ENCODE peak calls at places on chromosomes 3 and 15, in seven cellular contexts. One of them, this sample, is unnamed.

GRCh38 chr15:63473007-63473748 is 31.2 kb upstream of the USP3 start:
- DNase-seq in AG09309: no peak
- DNase-seq in epithelial cell of proximal tubule: no peak
- DNase-seq in heart left ventricle: no peak
- DNase-seq in esophagus squamous epithelium: no peak
- DNase-seq in BJ: no peak
- DNase-seq in fibroblast of the aortic adventitia: no peak
- DNase-seq in this sample: no peak

GRCh38 chr3:23900744-23901143 is 16.0 kb downstream of the NKIRAS1 start:
- DNase-seq in AG09309: no peak
- DNase-seq in epithelial cell of proximal tubule: no peak
- DNase-seq in heart left ventricle: no peak
- DNase-seq in esophagus squamous epithelium: no peak
- DNase-seq in BJ: no peak
- DNase-seq in fibroblast of the aortic adventitia: no peak
- DNase-seq in this sample: peak; percentile 58

GRCh38 chr15:71237456-71238188 is 122.4 kb downstream of the THSD4 start:
- DNase-seq in AG09309: peak; percentile 92
- DNase-seq in epithelial cell of proximal tubule: peak; percentile 81
- DNase-seq in heart left ventricle: peak; percentile 93
- DNase-seq in esophagus squamous epithelium: no peak
- DNase-seq in BJ: peak; percentile 63
- DNase-seq in fibroblast of the aortic adventitia: peak; percentile 98
- DNase-seq in this sample: peak; percentile 97

GRCh38 chr15:92091155-92091734 is 237.7 kb downstream of the SLCO3A1 start:
- DNase-seq in AG09309: no peak
- DNase-seq in epithelial cell of proximal tubule: no peak
- DNase-seq in heart left ventricle: peak; percentile 54
- DNase-seq in esophagus squamous epithelium: no peak
- DNase-seq in BJ: no peak
- DNase-seq in fibroblast of the aortic adventitia: no peak
- DNase-seq in this sample: peak; percentile 41

GRCh38 chr15:56468271-56468912 is 3.5 kb upstream of the MNS1 start:
- DNase-seq in AG09309: no peak
- DNase-seq in epithelial cell of proximal tubule: no peak
- DNase-seq in heart left ventricle: no peak
- DNase-seq in esophagus squamous epithelium: no peak
- DNase-seq in BJ: no peak
- DNase-seq in fibroblast of the aortic adventitia: peak; percentile 24
- DNase-seq in this sample: peak; percentile 13

GRCh38 chr3:194276768-194277546 is 74.2 kb downstream of the CPN2 start:
- DNase-seq in AG09309: no peak
- DNase-seq in epithelial cell of proximal tubule: no peak
- DNase-seq in heart left ventricle: peak; percentile 60
- DNase-seq in esophagus squamous epithelium: no peak
- DNase-seq in BJ: no peak
- DNase-seq in fibroblast of the aortic adventitia: peak; percentile 71
- DNase-seq in this sample: peak; percentile 83

GRCh38 chr3:10546887-10547286 is 41.5 kb upstream of the ATP2B2 start:
- DNase-seq in AG09309: no peak
- DNase-seq in epithelial cell of proximal tubule: no peak
- DNase-seq in heart left ventricle: no peak
- DNase-seq in esophagus squamous epithelium: no peak
- DNase-seq in BJ: no peak
- DNase-seq in fibroblast of the aortic adventitia: no peak
- DNase-seq in this sample: no peak

GRCh38 chr15:64636541-64636940 is 138.8 kb downstream of the RBPMS2 start:
- DNase-seq in AG09309: no peak
- DNase-seq in epithelial cell of proximal tubule: no peak
- DNase-seq in heart left ventricle: no peak
- DNase-seq in esophagus squamous epithelium: no peak
- DNase-seq in BJ: no peak
- DNase-seq in fibroblast of the aortic adventitia: peak; percentile 45
- DNase-seq in this sample: peak; percentile 57

GRCh38 chr15:38176696-38177095 is 75.9 kb upstream of the SPRED1 start:
- DNase-seq in AG09309: no peak
- DNase-seq in epithelial cell of proximal tubule: no peak
- DNase-seq in heart left ventricle: no peak
- DNase-seq in esophagus squamous epithelium: no peak
- DNase-seq in BJ: no peak
- DNase-seq in fibroblast of the aortic adventitia: peak; percentile 33
- DNase-seq in this sample: no peak

GRCh38 chr15:50767332-50767861 is 1.9 kb upstream of the SPPL2A start:
- DNase-seq in AG09309: no peak
- DNase-seq in epithelial cell of proximal tubule: no peak
- DNase-seq in heart left ventricle: peak; percentile 71
- DNase-seq in esophagus squamous epithelium: no peak
- DNase-seq in BJ: no peak
- DNase-seq in fibroblast of the aortic adventitia: no peak
- DNase-seq in this sample: no peak

GRCh38 chr3:113534365-113534764 is 2.0 kb downstream of the SIDT1 start:
- DNase-seq in AG09309: no peak
- DNase-seq in epithelial cell of proximal tubule: no peak
- DNase-seq in heart left ventricle: no peak
- DNase-seq in esophagus squamous epithelium: no peak
- DNase-seq in BJ: no peak
- DNase-seq in fibroblast of the aortic adventitia: no peak
- DNase-seq in this sample: no peak

GRCh38 chr15:80559761-80560160 is 135.3 kb upstream of the ABHD17C start:
- DNase-seq in AG09309: no peak
- DNase-seq in epithelial cell of proximal tubule: no peak
- DNase-seq in heart left ventricle: no peak
- DNase-seq in esophagus squamous epithelium: no peak
- DNase-seq in BJ: no peak
- DNase-seq in fibroblast of the aortic adventitia: no peak
- DNase-seq in this sample: no peak

GRCh38 chr15:55532944-55533343 is 24.9 kb upstream of the DNAAF4 start:
- DNase-seq in AG09309: no peak
- DNase-seq in epithelial cell of proximal tubule: no peak
- DNase-seq in heart left ventricle: no peak
- DNase-seq in esophagus squamous epithelium: no peak
- DNase-seq in BJ: no peak
- DNase-seq in fibroblast of the aortic adventitia: no peak
- DNase-seq in this sample: no peak

GRCh38 chr3:125117631-125118191 is 61.9 kb upstream of the HEG1 start:
- DNase-seq in AG09309: no peak
- DNase-seq in epithelial cell of proximal tubule: no peak
- DNase-seq in heart left ventricle: no peak
- DNase-seq in esophagus squamous epithelium: no peak
- DNase-seq in BJ: no peak
- DNase-seq in fibroblast of the aortic adventitia: peak; percentile 89
- DNase-seq in this sample: no peak

GRCh38 chr3:111509308-111509707 is 32.7 kb upstream of the CD96 start:
- DNase-seq in AG09309: no peak
- DNase-seq in epithelial cell of proximal tubule: no peak
- DNase-seq in heart left ventricle: no peak
- DNase-seq in esophagus squamous epithelium: no peak
- DNase-seq in BJ: no peak
- DNase-seq in fibroblast of the aortic adventitia: no peak
- DNase-seq in this sample: no peak

GRCh38 chr3:150970665-150971327 is 1.7 kb downstream of the CLRN1 start:
- DNase-seq in AG09309: peak; percentile 10
- DNase-seq in epithelial cell of proximal tubule: peak; percentile 6
- DNase-seq in heart left ventricle: no peak
- DNase-seq in esophagus squamous epithelium: no peak
- DNase-seq in BJ: peak; percentile 9
- DNase-seq in fibroblast of the aortic adventitia: peak; percentile 72
- DNase-seq in this sample: peak; percentile 71

GRCh38 chr3:94525039-94525438 is 462.2 kb downstream of the NSUN3 start:
- DNase-seq in AG09309: no peak
- DNase-seq in epithelial cell of proximal tubule: no peak
- DNase-seq in heart left ventricle: peak; percentile 22
- DNase-seq in esophagus squamous epithelium: no peak
- DNase-seq in BJ: no peak
- DNase-seq in fibroblast of the aortic adventitia: peak; percentile 23
- DNase-seq in this sample: peak; percentile 30

GRCh38 chr3:65635661-65636060 is 403.1 kb downstream of the MAGI1 start:
- DNase-seq in AG09309: no peak
- DNase-seq in epithelial cell of proximal tubule: no peak
- DNase-seq in heart left ventricle: no peak
- DNase-seq in esophagus squamous epithelium: no peak
- DNase-seq in BJ: no peak
- DNase-seq in fibroblast of the aortic adventitia: no peak
- DNase-seq in this sample: no peak

GRCh38 chr3:169268286-169268776 is 395.2 kb downstream of the MECOM start:
- DNase-seq in AG09309: no peak
- DNase-seq in epithelial cell of proximal tubule: no peak
- DNase-seq in heart left ventricle: no peak
- DNase-seq in esophagus squamous epithelium: no peak
- DNase-seq in BJ: no peak
- DNase-seq in fibroblast of the aortic adventitia: no peak
- DNase-seq in this sample: no peak

GRCh38 chr15:73751896-73752816 is 995 bp downstream of the INSYN1 start:
- DNase-seq in AG09309: no peak
- DNase-seq in epithelial cell of proximal tubule: no peak
- DNase-seq in heart left ventricle: no peak
- DNase-seq in esophagus squamous epithelium: no peak
- DNase-seq in BJ: no peak
- DNase-seq in fibroblast of the aortic adventitia: no peak
- DNase-seq in this sample: no peak

GRCh38 chr15:84911879-84912660 is 27.6 kb downstream of the SLC28A1 start:
- DNase-seq in AG09309: peak; percentile 97
- DNase-seq in epithelial cell of proximal tubule: peak; percentile 92
- DNase-seq in heart left ventricle: peak; percentile 96
- DNase-seq in esophagus squamous epithelium: no peak
- DNase-seq in BJ: peak; percentile 96
- DNase-seq in fibroblast of the aortic adventitia: peak; percentile 100
- DNase-seq in this sample: peak; percentile 100

GRCh38 chr3:111484666-111485065 is 57.3 kb upstream of the CD96 start:
- DNase-seq in AG09309: peak; percentile 72
- DNase-seq in epithelial cell of proximal tubule: no peak
- DNase-seq in heart left ventricle: no peak
- DNase-seq in esophagus squamous epithelium: no peak
- DNase-seq in BJ: peak; percentile 44
- DNase-seq in fibroblast of the aortic adventitia: peak; percentile 98
- DNase-seq in this sample: peak; percentile 79

GRCh38 chr15:96354731-96355560 is 24.4 kb downstream of the NR2F2 start:
- DNase-seq in AG09309: peak; percentile 61
- DNase-seq in epithelial cell of proximal tubule: no peak
- DNase-seq in heart left ventricle: no peak
- DNase-seq in esophagus squamous epithelium: no peak
- DNase-seq in BJ: no peak
- DNase-seq in fibroblast of the aortic adventitia: peak; percentile 91
- DNase-seq in this sample: peak; percentile 89

GRCh38 chr15:70376929-70377691 is 279.4 kb upstream of the TLE3 start:
- DNase-seq in AG09309: peak; percentile 24
- DNase-seq in epithelial cell of proximal tubule: no peak
- DNase-seq in heart left ventricle: peak; percentile 75
- DNase-seq in esophagus squamous epithelium: no peak
- DNase-seq in BJ: peak; percentile 7
- DNase-seq in fibroblast of the aortic adventitia: peak; percentile 68
- DNase-seq in this sample: peak; percentile 67

GRCh38 chr15:88274534-88275460 is 18.3 kb upstream of the NTRK3 start:
- DNase-seq in AG09309: peak; percentile 17
- DNase-seq in epithelial cell of proximal tubule: no peak
- DNase-seq in heart left ventricle: peak; percentile 55
- DNase-seq in esophagus squamous epithelium: no peak
- DNase-seq in BJ: no peak
- DNase-seq in fibroblast of the aortic adventitia: peak; percentile 75
- DNase-seq in this sample: peak; percentile 69

DNA sequence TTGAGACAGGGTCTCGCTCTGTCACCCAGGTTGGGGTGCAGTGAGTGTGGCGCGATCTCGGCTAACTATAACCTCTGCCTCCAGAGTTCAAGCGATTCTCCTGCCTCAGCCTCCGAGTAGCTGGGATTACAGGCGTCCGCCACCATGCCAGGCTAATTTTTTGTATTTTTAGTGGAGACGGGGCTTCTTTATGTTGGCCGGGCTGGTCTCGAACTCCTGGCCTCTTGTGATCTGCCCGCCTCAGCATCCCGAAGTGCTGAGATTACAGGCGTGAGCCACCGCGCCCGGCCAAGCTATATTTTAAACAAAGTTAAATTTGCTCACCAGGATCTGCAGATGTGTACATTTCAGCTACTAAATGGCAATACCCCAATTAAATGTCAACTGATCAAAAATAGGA is 1.1 kb upstream of the C3orf38 start:
- DNase-seq in AG09309: no peak
- DNase-seq in epithelial cell of proximal tubule: no peak
- DNase-seq in heart left ventricle: no peak
- DNase-seq in esophagus squamous epithelium: no peak
- DNase-seq in BJ: no peak
- DNase-seq in fibroblast of the aortic adventitia: no peak
- DNase-seq in this sample: no peak
- H3K4me3 ChIP-seq in AG09309: peak overlapping the region; percentile 99
- H3K4me3 ChIP-seq in epithelial cell of proximal tubule: peak overlapping the region; percentile 99
- H3K4me3 ChIP-seq in heart left ventricle: peak overlapping the region; percentile 92
- H3K4me3 ChIP-seq in esophagus squamous epithelium: peak overlapping the region; percentile 95
- H3K4me3 ChIP-seq in BJ: peak overlapping the region; percentile 100
- H3K4me3 ChIP-seq in fibroblast of the aortic adventitia: peak overlapping the region; percentile 99
- H3K4me3 ChIP-seq in this sample: peak overlapping the region; percentile 72

GRCh38 chr3:22322861-22323260 is 571.9 kb upstream of the ZNF385D start:
- DNase-seq in AG09309: no peak
- DNase-seq in epithelial cell of proximal tubule: no peak
- DNase-seq in heart left ventricle: no peak
- DNase-seq in esophagus squamous epithelium: no peak
- DNase-seq in BJ: no peak
- DNase-seq in fibroblast of the aortic adventitia: no peak
- DNase-seq in this sample: no peak

GRCh38 chr3:22326305-22326704 is 575.3 kb upstream of the ZNF385D start:
- DNase-seq in AG09309: no peak
- DNase-seq in epithelial cell of proximal tubule: no peak
- DNase-seq in heart left ventricle: no peak
- DNase-seq in esophagus squamous epithelium: no peak
- DNase-seq in BJ: no peak
- DNase-seq in fibroblast of the aortic adventitia: no peak
- DNase-seq in this sample: no peak
- TF ChIP-seq CTCF in AG09309: no peak
- TF ChIP-seq CTCF in epithelial cell of proximal tubule: peak; percentile 11
- TF ChIP-seq CTCF in heart left ventricle: no peak
- TF ChIP-seq CTCF in esophagus squamous epithelium: no peak
- TF ChIP-seq CTCF in BJ: no peak
- TF ChIP-seq CTCF in fibroblast of the aortic adventitia: no peak
- TF ChIP-seq CTCF in this sample: no peak

GRCh38 chr3:138011722-138012121 is 1.8 kb downstream of the CLDN18 start:
- DNase-seq in AG09309: no peak
- DNase-seq in epithelial cell of proximal tubule: no peak
- DNase-seq in heart left ventricle: no peak
- DNase-seq in esophagus squamous epithelium: no peak
- DNase-seq in BJ: no peak
- DNase-seq in fibroblast of the aortic adventitia: no peak
- DNase-seq in this sample: no peak
- H3K4me3 ChIP-seq in AG09309: no peak overlapping the region
- H3K4me3 ChIP-seq in epithelial cell of proximal tubule: no peak overlapping the region
- H3K4me3 ChIP-seq in heart left ventricle: no peak overlapping the region
- H3K4me3 ChIP-seq in esophagus squamous epithelium: no peak overlapping the region
- H3K4me3 ChIP-seq in BJ: no peak overlapping the region
- H3K4me3 ChIP-seq in fibroblast of the aortic adventitia: no peak overlapping the region
- H3K4me3 ChIP-seq in this sample: no peak overlapping the region

DNA sequence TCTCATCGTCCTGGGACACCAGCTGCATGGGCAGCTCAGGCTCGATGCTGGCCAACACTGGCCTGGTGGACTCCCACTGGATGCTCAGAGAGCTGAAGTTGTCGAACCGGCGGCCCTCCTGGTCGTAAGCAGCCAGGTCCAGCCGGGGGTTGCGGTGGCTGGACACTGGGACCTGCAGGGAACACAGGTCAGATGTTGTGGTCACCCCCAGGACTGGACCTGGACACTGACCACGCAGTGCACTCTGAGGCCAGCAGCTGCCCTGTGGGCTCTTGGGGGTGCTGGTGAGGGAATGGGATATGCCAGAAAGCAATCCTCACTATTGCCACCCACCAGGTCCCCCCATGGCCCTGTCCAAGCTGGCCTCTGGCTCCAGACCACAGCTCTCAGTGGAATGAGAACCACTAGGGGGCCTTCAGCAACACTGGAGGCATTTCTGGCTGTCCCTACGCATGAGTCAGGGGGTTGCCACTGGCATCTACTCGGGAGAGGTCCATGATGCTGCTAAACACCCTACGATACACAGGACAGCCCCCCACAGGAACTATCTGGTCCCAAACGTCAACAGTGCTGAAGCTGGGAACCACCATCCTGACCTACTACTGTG is 66.1 kb downstream of the NUP210 start:
- DNase-seq in AG09309: no peak
- DNase-seq in epithelial cell of proximal tubule: no peak
- DNase-seq in heart left ventricle: no peak
- DNase-seq in esophagus squamous epithelium: no peak
- DNase-seq in BJ: no peak
- DNase-seq in fibroblast of the aortic adventitia: no peak
- DNase-seq in this sample: no peak
- TF ChIP-seq CTCF in AG09309: peak; percentile 53
- TF ChIP-seq CTCF in epithelial cell of proximal tubule: peak; percentile 53
- TF ChIP-seq CTCF in heart left ventricle: peak; percentile 12
- TF ChIP-seq CTCF in esophagus squamous epithelium: no peak
- TF ChIP-seq CTCF in BJ: peak; percentile 35
- TF ChIP-seq CTCF in fibroblast of the aortic adventitia: peak; percentile 1
- TF ChIP-seq CTCF in this sample: peak; percentile 18

This sample was measured in fibroblast of pulmonary artery.